ENCODE peak calls at places on chromosomes 3 and 15, in nine cellular contexts. A, Q, B, S, Y, V, F, M and R are unnamed samples. For H3K4me1, the result is how much of the 10 kb centered on the place peaks cover.

GRCh38 chr15:64112077-64112772 is 16.4 kb downstream of the SNX1 start:
- DNase-seq in A (no peak), Q (no peak), B (no peak), S (peak), Y (peak), V (no peak), F (no peak), M (no peak), R (no peak)

GRCh38 chr15:31930967-31931366 is 99.3 kb upstream of the CHRNA7 start:
- DNase-seq in A (no peak), Q (no peak), B (peak), S (no peak), Y (no peak), V (no peak), F (no peak), M (no peak), R (no peak)

GRCh38 chr3:14962762-14963161 is 15.4 kb downstream of the NR2C2 start:
- DNase-seq in A (no peak), Q (no peak), B (peak), S (peak), Y (no peak), V (no peak), F (peak), M (no peak), R (no peak)

GRCh38 chr15:62849316-62850129 is 193.0 kb upstream of the TPM1 start:
- DNase-seq in A (no peak), Q (no peak), B (peak), S (no peak), Y (no peak), V (no peak), F (no peak), M (peak), R (no peak)

GRCh38 chr3:135781026-135781815 is 184.3 kb upstream of the PPP2R3A start:
- DNase-seq in A (no peak), Q (no peak), B (no peak), S (no peak), Y (no peak), V (no peak), F (no peak), M (no peak), R (no peak)

GRCh38 chr3:142993958-142994442 is 7.4 kb upstream of the U2SURP start:
- DNase-seq in A (peak), Q (peak), B (peak), S (peak), Y (peak), V (peak), F (peak), M (peak), R (peak)

GRCh38 chr3:66253790-66254620 is 33.2 kb downstream of the SLC25A26 start:
- DNase-seq in A (peak), Q (peak), B (peak), S (peak), Y (peak), V (no peak), F (peak), M (peak), R (peak)

GRCh38 chr3:134312072-134312872 is 61.6 kb upstream of the RYK start:
- DNase-seq in A (no peak), Q (peak), B (peak), S (peak), Y (no peak), V (no peak), F (no peak), M (no peak), R (no peak)

GRCh38 chr3:66472313-66473134 is 28.3 kb downstream of the LRIG1 start:
- DNase-seq in A (no peak), Q (no peak), B (peak), S (peak), Y (no peak), V (no peak), F (peak), M (peak), R (peak)

GRCh38 chr3:72489916-72490315 is 358.3 kb downstream of the SHQ1 start:
- DNase-seq in A (no peak), Q (no peak), B (no peak), S (no peak), Y (no peak), V (no peak), F (no peak), M (no peak), R (no peak)

GRCh38 chr3:98741121-98741716 is 21.9 kb upstream of the ST3GAL6 start:
- DNase-seq in A (no peak), Q (no peak), B (peak), S (no peak), Y (peak), V (no peak), F (peak), M (peak), R (no peak)

GRCh38 chr15:48596415-48596814 is 49.1 kb downstream of the FBN1 start:
- DNase-seq in A (no peak), Q (no peak), B (no peak), S (peak), Y (no peak), V (no peak), F (no peak), M (peak), R (no peak)

GRCh38 chr15:70794596-70795310 is 31.4 kb upstream of the UACA start:
- DNase-seq in A (no peak), Q (no peak), B (peak), S (peak), Y (no peak), V (no peak), F (peak), M (peak), R (peak)

GRCh38 chr15:88605507-88606436 is 15.4 kb upstream of the AEN start:
- DNase-seq in A (peak), Q (peak), B (no peak), S (peak), Y (no peak), V (peak), F (peak), M (peak), R (peak)

GRCh38 chr3:36764704-36765038 is 318 bp upstream of the DCLK3 start:
- DNase-seq in A (no peak), Q (no peak), B (no peak), S (no peak), Y (no peak), V (no peak), F (no peak), M (no peak), R (no peak)

GRCh38 chr3:135618123-135618522 is 347.4 kb upstream of the PPP2R3A start:
- DNase-seq in A (no peak), Q (no peak), B (no peak), S (no peak), Y (no peak), V (no peak), F (no peak), M (no peak), R (no peak)

GRCh38 chr15:64180235-64180824 is 17.5 kb upstream of the PPIB start:
- DNase-seq in A (no peak), Q (no peak), B (no peak), S (no peak), Y (no peak), V (no peak), F (no peak), M (no peak), R (no peak)

GRCh38 chr3:29385056-29385455 is 104.2 kb downstream of the RBMS3 start:
- DNase-seq in A (no peak), Q (peak), B (peak), S (peak), Y (no peak), V (no peak), F (no peak), M (peak), R (peak)

GRCh38 chr15:39300451-39301153 is 280.3 kb upstream of the THBS1 start:
- DNase-seq in A (no peak), Q (no peak), B (peak), S (peak), Y (no peak), V (no peak), F (peak), M (peak), R (peak)

GRCh38 chr15:23447107-23447500 is at the start of gene GOLGA6L2:
- DNase-seq in A (no peak), Q (no peak), B (no peak), S (peak), Y (no peak), V (peak), F (no peak), M (no peak), R (no peak)

GRCh38 chr15:40003491-40003916 is 35.5 kb downstream of the SRP14 start:
- DNase-seq in A (no peak), Q (no peak), B (no peak), S (no peak), Y (peak), V (no peak), F (no peak), M (no peak), R (no peak)

GRCh38 chr3:76107935-76108570 is 322.7 kb upstream of the ZNF717 start:
- DNase-seq in A (no peak), Q (peak), B (peak), S (peak), Y (peak), V (peak), F (peak), M (peak), R (peak)

GRCh38 chr3:183114779-183115178 is 15.5 kb upstream of the MCCC1 start:
- DNase-seq in A (no peak), Q (peak), B (no peak), S (no peak), Y (no peak), V (no peak), F (no peak), M (no peak), R (no peak)

GRCh38 chr3:13346481-13347389 is 73.4 kb downstream of the NUP210 start:
- DNase-seq in A (no peak), Q (peak), B (no peak), S (no peak), Y (no peak), V (peak), F (no peak), M (no peak), R (no peak)
- H3K9ac ChIP-seq in A (no peak), Q (no peak), B (no peak), S (no peak), Y (no peak), V (peak), F (no peak), M (no peak), R (no peak)

GRCh38 chr15:69755571-69756310 is 303.1 kb downstream of the RPLP1 start:
- DNase-seq in A (no peak), Q (no peak), B (peak), S (no peak), Y (no peak), V (peak), F (no peak), M (peak), R (no peak)
- H3K4me3 ChIP-seq in A (no peak), Q (no peak), B (no peak), S (no peak), Y (no peak), V (no peak), F (no peak), M (no peak), R (no peak)

DNA sequence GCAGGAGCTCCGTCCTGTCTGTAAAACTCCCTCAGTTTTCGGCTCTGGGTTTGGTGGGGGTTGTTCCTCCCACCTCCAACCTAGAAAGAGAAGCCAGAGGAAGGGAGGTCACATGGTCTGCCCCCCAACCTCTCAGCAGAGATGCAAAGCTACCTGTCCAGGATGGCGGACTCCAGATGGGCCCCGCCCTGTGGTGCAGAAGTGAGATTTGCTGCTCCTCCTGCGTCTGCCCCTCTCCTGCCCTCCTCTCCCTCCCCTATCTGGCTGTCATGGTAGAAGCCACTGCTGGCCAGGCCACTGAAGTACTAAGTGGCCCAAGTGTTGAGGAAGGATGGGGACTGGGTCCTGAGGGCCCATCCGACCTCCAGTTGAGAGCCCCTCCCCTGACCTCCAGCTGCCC is 2.1 kb upstream of the SEMA3B start:
- DNase-seq in A (no peak), Q (no peak), B (no peak), S (no peak), Y (no peak), V (no peak), F (no peak), M (no peak), R (no peak)
- H3K4me1 ChIP-seq in A (under half), Q (half or more), B (under half), S (under half), Y (half or more), V (under half), F (half or more), M (half or more), R (half or more)

GRCh38 chr3:186946756-186947375 is 16.5 kb downstream of the ST6GAL1 start:
- DNase-seq in A (no peak), Q (no peak), B (no peak), S (no peak), Y (no peak), V (no peak), F (no peak), M (no peak), R (no peak)
- H3K9ac ChIP-seq in A (no peak), Q (no peak), B (no peak), S (no peak), Y (no peak), V (no peak), F (no peak), M (no peak), R (no peak)

GRCh38 chr3:129003578-129004112 is 2.5 kb downstream of the EFCC1 start:
- DNase-seq in A (no peak), Q (peak), B (no peak), S (no peak), Y (peak), V (no peak), F (no peak), M (no peak), R (no peak)

GRCh38 chr3:129002573-129003569 is 1.8 kb downstream of the EFCC1 start:
- DNase-seq in A (no peak), Q (no peak), B (no peak), S (no peak), Y (no peak), V (no peak), F (no peak), M (no peak), R (no peak)

GRCh38 chr3:129000742-129001100 is 383 bp upstream of the EFCC1 start:
- DNase-seq in A (no peak), Q (peak), B (no peak), S (no peak), Y (no peak), V (no peak), F (no peak), M (no peak), R (no peak)

GRCh38 chr3:129001101-129001816 is at the start of gene EFCC1:
- DNase-seq in A (peak), Q (peak), B (no peak), S (peak), Y (no peak), V (no peak), F (no peak), M (peak), R (peak)

DNA sequence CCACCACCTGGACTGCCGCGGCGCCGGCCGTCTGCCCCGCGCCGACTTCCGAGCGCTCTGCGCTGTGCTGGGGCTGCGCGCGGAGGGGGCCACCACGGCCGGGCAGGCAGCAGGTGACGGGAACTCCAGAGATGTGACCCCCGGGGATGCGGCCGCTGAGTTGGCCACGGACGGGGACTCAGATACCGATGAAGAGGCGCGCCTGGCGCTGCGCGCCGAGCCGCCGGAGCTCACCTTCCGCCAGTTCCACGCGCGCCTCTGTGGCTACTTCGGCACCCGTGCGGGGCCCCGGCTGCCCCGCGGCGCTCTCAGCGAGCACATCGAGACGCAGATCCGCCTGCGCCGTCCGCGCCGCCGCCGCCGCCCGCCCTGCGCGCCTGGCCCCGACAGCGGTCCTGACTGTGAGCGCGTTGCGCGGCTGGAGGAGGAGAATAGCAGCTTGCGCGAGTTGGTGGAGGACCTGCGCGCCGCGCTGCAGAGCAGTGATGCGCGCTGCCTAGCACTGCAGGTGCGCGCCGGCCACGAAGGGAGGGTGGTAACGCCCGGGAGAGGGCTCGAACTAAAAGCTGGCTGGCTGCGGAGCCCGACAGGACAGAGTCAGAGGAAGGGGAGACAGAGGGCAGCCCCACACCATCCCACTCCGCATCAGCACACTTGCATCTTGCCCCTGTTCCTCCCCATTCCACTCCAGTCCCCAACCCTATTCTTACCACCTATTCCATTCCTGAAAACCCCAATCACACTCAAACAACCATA is 891 bp downstream of the EFCC1 start:
- DNase-seq in A (peak), Q (peak), B (no peak), S (peak), Y (no peak), V (no peak), F (no peak), M (peak), R (peak)
- H3K4me3 ChIP-seq in A (peak), Q (peak), B (no peak), S (no peak), Y (no peak), V (no peak), F (peak), M (no peak), R (no peak)

GRCh38 chr3:146889616-146890015 is 284.5 kb upstream of the PLSCR5 start:
- DNase-seq in A (no peak), Q (no peak), B (no peak), S (no peak), Y (no peak), V (no peak), F (no peak), M (no peak), R (no peak)
- H3K4me1 ChIP-seq in A (under half), Q (under half), B (under half), S (under half), Y (under half), V (under half), F (under half), M (under half), R (under half)

GRCh38 chr15:83365370-83365938 is 81.0 kb upstream of the BNC1 start:
- DNase-seq in A (no peak), Q (peak), B (peak), S (peak), Y (no peak), V (no peak), F (peak), M (peak), R (peak)
- H3K9ac ChIP-seq in A (no peak), Q (no peak), B (peak), S (peak), Y (no peak), V (no peak), F (no peak), M (peak), R (peak)

DNA sequence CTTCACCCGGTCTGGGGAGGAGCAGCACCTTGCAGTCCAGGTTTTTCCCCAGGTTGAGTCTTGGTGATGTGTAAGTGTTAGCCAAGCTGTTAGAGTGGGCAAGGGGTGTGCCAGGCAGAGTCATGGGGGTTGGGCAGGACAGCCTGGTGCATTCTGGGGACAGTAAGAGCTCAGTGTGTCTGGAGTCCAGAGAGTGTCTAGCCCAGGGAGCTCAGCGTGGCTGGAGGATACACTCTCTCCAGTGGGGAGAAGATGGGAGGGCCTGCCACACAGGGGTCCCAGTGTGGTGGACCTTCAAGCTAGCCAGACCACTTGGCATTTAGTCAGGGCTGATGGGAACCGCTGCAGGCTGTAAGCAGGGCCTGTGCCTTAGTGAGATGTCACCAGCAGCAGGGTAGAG is 87.3 kb downstream of the AAGAB start:
- DNase-seq in A (no peak), Q (no peak), B (no peak), S (no peak), Y (no peak), V (no peak), F (no peak), M (no peak), R (no peak)
- H3K4me3 ChIP-seq in A (no peak), Q (no peak), B (peak), S (no peak), Y (no peak), V (no peak), F (no peak), M (no peak), R (no peak)